ENCODE peak calls at places on chromosomes 16 and 17, in ten cellular contexts. N is PC-9; U is iPS-NIHi11; M is NCI-H748 treated with DMSO at 0.1 percent for 48 hours; B is SK-N-DZ; S is stimulated activated CD8-positive, alpha-beta memory T cell treated with anti-CD3 and anti-CD28 coated beads, Interleukin-4, amount 100 ng/mL, for 1 hour; F is body of pancreas; C is hepatic stellate cell; X is CD4-positive, alpha-beta memory T cell; Z is HCT116. A is an unnamed sample.

GRCh38 chr17:78674595-78675315 is 97.6 kb upstream of the DNAH17 start:
- DNase-seq in S (no peak), N (no peak), Z (no peak), X (no peak), M (no peak), F (peak), C (no peak), U (peak), B (no peak), A (no peak)

GRCh38 chr16:57590654-57591085 is 37.8 kb upstream of the ADGRG1 start:
- DNase-seq in X (no peak), N (peak), F (no peak), S (no peak), B (no peak), C (peak), M (no peak), U (no peak), Z (peak), A (peak)

GRCh38 chr17:29927546-29927945 is 2.5 kb downstream of the SSH2 start:
- DNase-seq in U (no peak), F (no peak), N (no peak), Z (no peak), S (no peak), B (no peak), X (no peak), M (no peak), C (no peak), A (no peak)

GRCh38 chr17:82419471-82419995 is 1.1 kb upstream of the OGFOD3 start:
- DNase-seq in S (no peak), Z (no peak), X (peak), U (no peak), F (no peak), B (no peak), C (peak), M (no peak), N (no peak), A (no peak)

GRCh38 chr17:79950306-79950705 is 85.4 kb downstream of the TBC1D16 start:
- DNase-seq in C (no peak), X (no peak), M (no peak), B (no peak), S (no peak), U (peak), F (peak), Z (no peak), N (no peak), A (no peak)

GRCh38 chr16:48123104-48123788 is 32.5 kb downstream of the ABCC12 start:
- DNase-seq in M (no peak), B (no peak), S (no peak), F (peak), C (peak), N (peak), X (no peak), U (no peak), Z (peak), A (peak)

GRCh38 chr17:76426853-76427252 is 26.1 kb downstream of the UBE2O start:
- DNase-seq in F (no peak), C (no peak), X (no peak), S (no peak), U (no peak), N (no peak), M (no peak), Z (no peak), B (no peak), A (no peak)

GRCh38 chr17:14205992-14206461 is 30.6 kb downstream of the CDRT15 start:
- DNase-seq in X (peak), M (no peak), B (no peak), S (peak), U (no peak), Z (peak), N (peak), F (peak), C (no peak), A (no peak)

GRCh38 chr17:70675070-70675590 is 505.8 kb downstream of the KCNJ2 start:
- DNase-seq in N (no peak), M (no peak), X (no peak), F (no peak), U (no peak), C (no peak), Z (no peak), B (no peak), S (no peak), A (no peak)

GRCh38 chr16:13935408-13935807 is 15.5 kb downstream of the ERCC4 start:
- DNase-seq in S (no peak), C (no peak), M (no peak), Z (no peak), X (peak), F (no peak), U (peak), N (no peak), B (no peak), A (no peak)

GRCh38 chr17:17885029-17885351 is 48.2 kb upstream of the SREBF1 start:
- DNase-seq in M (no peak), S (no peak), F (no peak), X (no peak), Z (no peak), U (no peak), C (no peak), N (no peak), B (no peak), A (no peak)

GRCh38 chr17:75685508-75685907 is 18.4 kb downstream of the SAP30BP start:
- DNase-seq in X (no peak), Z (no peak), U (no peak), C (no peak), S (no peak), M (no peak), F (no peak), N (no peak), B (no peak), A (no peak)

GRCh38 chr17:76700290-76700626 is 10.5 kb downstream of the MXRA7 start:
- DNase-seq in F (no peak), S (no peak), C (no peak), X (no peak), M (no peak), U (no peak), B (no peak), Z (no peak), N (no peak), A (peak)

GRCh38 chr16:66515543-66516171 is 34.3 kb downstream of the TK2 start:
- DNase-seq in S (no peak), Z (no peak), N (no peak), B (no peak), X (no peak), M (no peak), U (no peak), C (peak), F (no peak), A (peak)

GRCh38 chr17:49691677-49692191 is 13.8 kb upstream of the SPOP start:
- DNase-seq in N (no peak), B (no peak), S (no peak), Z (no peak), U (peak), X (no peak), M (no peak), C (peak), F (no peak), A (no peak)

GRCh38 chr17:68182016-68182315 is 65.9 kb upstream of the AMZ2 start:
- DNase-seq in B (no peak), S (no peak), Z (no peak), N (no peak), C (no peak), U (no peak), F (no peak), M (no peak), X (no peak), A (no peak)

GRCh38 chr16:50373780-50374179 is 5.0 kb upstream of the BRD7 start:
- DNase-seq in U (no peak), S (no peak), M (no peak), F (no peak), X (no peak), C (no peak), N (no peak), Z (no peak), B (no peak), A (no peak)

GRCh38 chr17:71777048-71777638 is 343.7 kb upstream of the SOX9 start:
- DNase-seq in F (no peak), U (no peak), N (no peak), Z (no peak), S (no peak), B (no peak), X (no peak), C (no peak), M (no peak), A (no peak)

GRCh38 chr17:44372036-44372435 is 8.4 kb upstream of the FAM171A2 start:
- DNase-seq in Z (no peak), X (no peak), F (no peak), C (no peak), M (no peak), S (no peak), B (no peak), N (no peak), U (no peak), A (no peak)

GRCh38 chr17:30472238-30472890 is 4.8 kb upstream of the GOSR1 start:
- DNase-seq in C (no peak), X (no peak), B (no peak), M (no peak), S (no peak), U (no peak), F (no peak), N (no peak), Z (no peak), A (no peak)

GRCh38 chr16:67431077-67431804 is at the start of gene HSD11B2:
- DNase-seq in F (peak), N (peak), B (peak), X (no peak), M (no peak), S (no peak), U (peak), C (peak), Z (peak), A (peak)

GRCh38 chr16:6111390-6111789 is 1013.8 kb upstream of the EEF2KMT start:
- DNase-seq in B (no peak), M (no peak), Z (no peak), F (no peak), S (no peak), C (no peak), N (no peak), X (no peak), U (no peak), A (no peak)

GRCh38 chr17:83053779-83054451 is 25.5 kb upstream of the METRNL start:
- DNase-seq in S (no peak), M (no peak), N (no peak), Z (no peak), B (no peak), C (no peak), U (no peak), X (peak), F (peak), A (peak)

GRCh38 chr16:23823475-23824407 is 12.0 kb upstream of the PRKCB start:
- DNase-seq in X (no peak), Z (no peak), C (no peak), F (no peak), U (no peak), M (no peak), B (no peak), N (no peak), S (no peak), A (no peak)

GRCh38 chr16:81818514-81819304 is 39.6 kb downstream of the PLCG2 start:
- DNase-seq in C (no peak), N (no peak), U (no peak), B (no peak), F (no peak), X (no peak), Z (no peak), S (no peak), M (no peak), A (no peak)

GRCh38 chr17:8210761-8211458 is 535 bp upstream of the AURKB start:
- DNase-seq in N (no peak), M (no peak), Z (no peak), F (no peak), U (no peak), X (no peak), C (no peak), S (no peak), B (no peak), A (no peak)

GRCh38 chr17:79388556-79389295 is 222.1 kb downstream of the RBFOX3 start:
- DNase-seq in C (peak), F (peak), U (peak), B (peak), X (no peak), Z (peak), N (no peak), M (peak), S (no peak), A (peak)

GRCh38 chr17:58187675-58188074 is 4.9 kb upstream of the EPX start:
- DNase-seq in U (peak), F (no peak), N (peak), X (no peak), M (no peak), B (no peak), S (no peak), Z (no peak), C (no peak), A (no peak)

GRCh38 chr17:80036715-80037477 is 454 bp downstream of the CCDC40 start:
- DNase-seq in N (no peak), U (peak), M (peak), S (no peak), F (peak), Z (no peak), C (peak), X (peak), B (peak), A (peak)

GRCh38 chr16:88681709-88682451 is 4.4 kb downstream of the SNAI3 start:
- DNase-seq in N (no peak), Z (no peak), X (peak), C (no peak), B (no peak), U (no peak), F (peak), S (no peak), M (no peak), A (no peak)

GRCh38 chr17:73192219-73192893 is 499 bp upstream of the COG1 start:
- DNase-seq in F (peak), S (peak), C (peak), M (peak), Z (peak), B (peak), U (peak), X (peak), N (peak), A (peak)

GRCh38 chr17:6104956-6105355 is 34.8 kb downstream of the WSCD1 start:
- DNase-seq in F (no peak), B (no peak), U (no peak), M (no peak), S (no peak), N (no peak), C (no peak), Z (no peak), X (no peak), A (peak)

A was measured in trophoblast cell.